ENCODE peak calls at places on chromosome 22, in seven cellular contexts. V is T-helper 2 cell; T is M059J; F is HS-27A; K is CD4-positive, alpha-beta T cell; H is left cardiac atrium; O is aorta. X is an unnamed sample.

GRCh38 chr22:31313366-31314147 is 21.3 kb upstream of the PIK3IP1 start:
- DNase-seq in V (peak), T (peak), F (no peak), K (peak), H (peak), O (peak), X (no peak)

GRCh38 chr22:27489265-27489675 is 312.3 kb downstream of the MN1 start:
- DNase-seq in V (no peak), T (no peak), F (peak), K (no peak), H (no peak), O (no peak), X (no peak)

GRCh38 chr22:27715078-27715477 is 86.5 kb downstream of the MN1 start:
- DNase-seq in V (no peak), T (peak), F (no peak), K (no peak), H (peak), O (no peak), X (no peak)

GRCh38 chr22:37454857-37455686 is 27.8 kb upstream of the ELFN2 start:
- DNase-seq in V (no peak), T (peak), F (peak), K (no peak), H (no peak), O (no peak), X (no peak)

GRCh38 chr22:49541451-49542230 is 286.0 kb downstream of the BRD1 start:
- DNase-seq in V (no peak), T (no peak), F (no peak), K (no peak), H (no peak), O (no peak), X (peak)

GRCh38 chr22:21632237-21632895 is at the start of gene CCDC116:
- DNase-seq in V (peak), T (no peak), F (no peak), K (peak), H (no peak), O (peak), X (no peak)

GRCh38 chr22:49417326-49417725 is 410.3 kb downstream of the BRD1 start:
- DNase-seq in V (no peak), T (no peak), F (no peak), K (no peak), H (no peak), O (no peak), X (no peak)

GRCh38 chr22:23035557-23036277 is 34.6 kb upstream of the GNAZ start:
- DNase-seq in V (no peak), T (no peak), F (no peak), K (no peak), H (no peak), O (no peak), X (no peak)

GRCh38 chr22:29689872-29690213 is 30.0 kb upstream of the CABP7 start:
- DNase-seq in V (no peak), T (no peak), F (no peak), K (peak), H (peak), O (peak), X (no peak)

GRCh38 chr22:24481641-24482040 is 13.5 kb upstream of the UPB1 start:
- DNase-seq in V (no peak), T (no peak), F (no peak), K (no peak), H (no peak), O (no peak), X (no peak)

GRCh38 chr22:23908561-23909205 is 14.5 kb downstream of the MIF start:
- DNase-seq in V (no peak), T (no peak), F (no peak), K (no peak), H (no peak), O (no peak), X (no peak)

GRCh38 chr22:44550666-44551491 is 52.8 kb upstream of the RTL6 start:
- DNase-seq in V (no peak), T (peak), F (no peak), K (no peak), H (peak), O (no peak), X (peak)

GRCh38 chr22:44147821-44148574 is 32.7 kb upstream of the PARVG start:
- DNase-seq in V (no peak), T (peak), F (no peak), K (no peak), H (no peak), O (no peak), X (no peak)

GRCh38 chr22:22526125-22526912 is 6.2 kb upstream of the ZNF280A start:
- DNase-seq in V (no peak), T (no peak), F (no peak), K (no peak), H (no peak), O (no peak), X (no peak)

GRCh38 chr22:48945621-48946458 is 881.8 kb downstream of the BRD1 start:
- DNase-seq in V (no peak), T (no peak), F (no peak), K (no peak), H (no peak), O (no peak), X (no peak)

GRCh38 chr22:24170632-24171031 is 10.7 kb upstream of the SUSD2 start:
- DNase-seq in V (no peak), T (no peak), F (no peak), K (no peak), H (no peak), O (no peak), X (no peak)

GRCh38 chr22:19357270-19358105 is 66.0 kb upstream of the CLTCL1 start:
- DNase-seq in V (no peak), T (peak), F (no peak), K (no peak), H (no peak), O (no peak), X (no peak)

GRCh38 chr22:32534252-32535215 is 59.9 kb downstream of the FBXO7 start:
- DNase-seq in V (no peak), T (peak), F (no peak), K (no peak), H (peak), O (no peak), X (no peak)

GRCh38 chr22:29039148-29039547 is 22.5 kb downstream of the C22orf31 start:
- DNase-seq in V (no peak), T (no peak), F (no peak), K (no peak), H (no peak), O (no peak), X (no peak)

GRCh38 chr22:24996420-24996952 is 44.0 kb downstream of the KIAA1671 start:
- DNase-seq in V (no peak), T (peak), F (peak), K (no peak), H (peak), O (no peak), X (peak)

GRCh38 chr22:46909237-46910030 is 147.0 kb downstream of the TBC1D22A start:
- DNase-seq in V (no peak), T (no peak), F (no peak), K (no peak), H (no peak), O (no peak), X (no peak)

GRCh38 chr22:36252754-36253522 is at the start of gene APOL1:
- DNase-seq in V (peak), T (peak), F (no peak), K (peak), H (no peak), O (peak), X (no peak)

GRCh38 chr22:46575915-46576555 is 38.6 kb upstream of the CELSR1 start:
- DNase-seq in V (no peak), T (no peak), F (no peak), K (no peak), H (peak), O (peak), X (peak)

GRCh38 chr22:48968201-48968959 is 859.3 kb downstream of the BRD1 start:
- DNase-seq in V (no peak), T (no peak), F (no peak), K (no peak), H (no peak), O (no peak), X (peak)

GRCh38 chr22:36595154-36595553 is 66.2 kb upstream of the EIF3D start:
- DNase-seq in V (no peak), T (no peak), F (no peak), K (no peak), H (no peak), O (no peak), X (no peak)

GRCh38 chr22:37202001-37202555 is 10.2 kb downstream of the SSTR3 start:
- DNase-seq in V (no peak), T (no peak), F (no peak), K (no peak), H (peak), O (no peak), X (peak)

GRCh38 chr22:29719894-29720645 is at the start of gene CABP7:
- DNase-seq in V (no peak), T (no peak), F (no peak), K (no peak), H (no peak), O (no peak), X (no peak)

GRCh38 chr22:43996170-43996980 is 27.7 kb upstream of the PARVB start:
- DNase-seq in V (peak), T (no peak), F (no peak), K (peak), H (peak), O (peak), X (no peak)

GRCh38 chr22:44224166-44224565 is 43.4 kb downstream of the PARVG start:
- DNase-seq in V (no peak), T (peak), F (no peak), K (no peak), H (no peak), O (no peak), X (no peak)

GRCh38 chr22:32480238-32480637 is 5.6 kb downstream of the FBXO7 start:
- DNase-seq in V (no peak), T (no peak), F (no peak), K (no peak), H (no peak), O (no peak), X (no peak)

GRCh38 chr22:17191163-17191562 is 28.1 kb downstream of the ADA2 start:
- DNase-seq in V (no peak), T (peak), F (no peak), K (no peak), H (no peak), O (no peak), X (no peak)

X was measured in RWPE2.